ENCODE peak calls at places on chromosomes 2 and 18, in nine cellular contexts. O is body of pancreas, B is OCI-LY7, Z is IMR-90, F is mesendoderm, L is ovary, T is dorsolateral prefrontal cortex, Q is right lobe of liver, Y is endothelial cell of umbilical vein. A is an unnamed sample.

GRCh38 chr2:96175951-96176350 is 30.7 kb upstream of the DUSP2 start:
- DNase-seq in O (no peak), B (no peak), Z (peak; percentile 89), F (no peak), L (no peak), T (no peak), Q (no peak), Y (no peak), A (no peak)

GRCh38 chr18:76932026-76932819 is 109.9 kb downstream of the ZNF236 start:
- DNase-seq in O (peak; percentile 34), B (no peak), Z (peak; percentile 92), F (no peak), L (no peak), T (peak; percentile 68), Q (no peak), Y (peak; percentile 8), A (no peak)

GRCh38 chr18:79566841-79567370 is 112.7 kb upstream of the CTDP1 start:
- DNase-seq in O (no peak), B (no peak), Z (no peak), F (peak; percentile 89), L (no peak), T (peak; percentile 12), Q (no peak), Y (no peak), A (no peak)

GRCh38 chr2:7029291-7030059 is 112.3 kb downstream of the RNF144A start:
- DNase-seq in O (no peak), B (no peak), Z (no peak), F (no peak), L (no peak), T (no peak), Q (no peak), Y (no peak), A (no peak)

GRCh38 chr2:71846669-71847291 is 300.9 kb downstream of the CYP26B1 start:
- DNase-seq in O (no peak), B (no peak), Z (peak; percentile 18), F (no peak), L (no peak), T (no peak), Q (no peak), Y (peak; percentile 49), A (no peak)

GRCh38 chr2:166944909-166945308 is 56.6 kb downstream of the XIRP2 start:
- DNase-seq in O (no peak), B (no peak), Z (no peak), F (peak; percentile 26), L (no peak), T (no peak), Q (no peak), Y (no peak), A (no peak)

GRCh38 chr2:241110607-241111442 is 8.7 kb upstream of the MTERF4 start:
- DNase-seq in O (no peak), B (peak; percentile 14), Z (no peak), F (no peak), L (no peak), T (no peak), Q (no peak), Y (no peak), A (no peak)

GRCh38 chr18:14925281-14925709 is 177.3 kb downstream of the ANKRD30B start:
- DNase-seq in O (no peak), B (no peak), Z (no peak), F (no peak), L (no peak), T (no peak), Q (no peak), Y (no peak), A (no peak)

GRCh38 chr2:161990741-161991140 is 83.3 kb downstream of the DPP4 start:
- DNase-seq in O (no peak), B (no peak), Z (peak; percentile 96), F (peak; percentile 24), L (no peak), T (no peak), Q (no peak), Y (no peak), A (peak; percentile 2)

GRCh38 chr2:220460257-220460985 is 833.0 kb downstream of the SLC4A3 start:
- DNase-seq in O (no peak), B (peak; percentile 1), Z (peak; percentile 12), F (peak; percentile 61), L (no peak), T (no peak), Q (no peak), Y (no peak), A (peak; percentile 37)

GRCh38 chr18:50659091-50660003 is 99.5 kb downstream of the MAPK4 start:
- DNase-seq in O (no peak), B (no peak), Z (peak; percentile 5), F (peak; percentile 44), L (no peak), T (peak; percentile 59), Q (no peak), Y (no peak), A (peak; percentile 38)

GRCh38 chr2:207334309-207334630 is 168.5 kb upstream of the KLF7 start:
- DNase-seq in O (no peak), B (no peak), Z (no peak), F (no peak), L (no peak), T (no peak), Q (no peak), Y (no peak), A (no peak)

GRCh38 chr2:95185973-95186372 is 20.4 kb downstream of the ZNF2 start:
- DNase-seq in O (no peak), B (no peak), Z (no peak), F (no peak), L (no peak), T (no peak), Q (no peak), Y (no peak), A (no peak)

GRCh38 chr2:47950340-47951280 is 44.3 kb upstream of the FBXO11 start:
- DNase-seq in O (no peak), B (no peak), Z (no peak), F (no peak), L (no peak), T (no peak), Q (no peak), Y (no peak), A (peak; percentile 7)

DNA sequence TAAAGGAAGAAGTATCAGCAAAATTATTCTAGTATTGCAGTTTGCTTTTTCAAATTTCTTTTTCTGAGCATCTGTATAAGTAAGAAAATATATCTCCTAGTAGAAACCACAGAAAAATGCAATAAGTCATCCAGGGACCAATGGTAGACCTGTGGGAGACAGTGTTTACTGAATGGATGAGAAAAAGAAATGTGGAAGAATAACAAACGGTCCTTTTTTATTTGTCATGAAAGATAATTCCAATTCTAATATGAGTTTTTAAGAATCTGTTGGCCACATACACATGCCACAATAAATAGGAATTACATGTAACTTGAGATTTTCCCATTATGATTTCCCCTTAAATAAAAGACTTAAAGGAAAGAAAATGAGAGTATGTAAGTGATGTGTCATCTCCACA is 107.7 kb upstream of the RAB27B start:
- DNase-seq in O (no peak), B (no peak), Z (peak; percentile 69), F (no peak), L (no peak), T (no peak), Q (no peak), Y (no peak), A (no peak)
- H3K27ac ChIP-seq in O (no peak overlapping the region), B (no peak overlapping the region), Z (no peak overlapping the region), F (no peak overlapping the region), L (no peak overlapping the region), T (no peak overlapping the region), Q (no peak overlapping the region), Y (no peak overlapping the region), A (no peak overlapping the region)

GRCh38 chr2:238183846-238184245 is 19.6 kb downstream of the ILKAP start:
- DNase-seq in O (no peak), B (no peak), Z (peak; percentile 47), F (no peak), L (no peak), T (no peak), Q (no peak), Y (no peak), A (no peak)

GRCh38 chr2:238174701-238175100 is 15.9 kb downstream of the ERFE start:
- DNase-seq in O (no peak), B (no peak), Z (no peak), F (no peak), L (no peak), T (no peak), Q (no peak), Y (no peak), A (no peak)

GRCh38 chr2:238182362-238182761 is 21.1 kb downstream of the ILKAP start:
- DNase-seq in O (no peak), B (no peak), Z (no peak), F (no peak), L (no peak), T (no peak), Q (no peak), Y (no peak), A (no peak)

GRCh38 chr2:238176565-238176964 is 17.8 kb downstream of the ERFE start:
- DNase-seq in O (no peak), B (no peak), Z (peak; percentile 86), F (no peak), L (no peak), T (no peak), Q (no peak), Y (no peak), A (no peak)

GRCh38 chr2:238180554-238180953 is 21.8 kb downstream of the ERFE start:
- DNase-seq in O (no peak), B (no peak), Z (no peak), F (no peak), L (no peak), T (no peak), Q (no peak), Y (no peak), A (no peak)
- H3K27ac ChIP-seq in O (no peak overlapping the region), B (no peak overlapping the region), Z (no peak overlapping the region), F (no peak overlapping the region), L (no peak overlapping the region), T (no peak overlapping the region), Q (no peak overlapping the region), Y (no peak overlapping the region), A (no peak overlapping the region)

GRCh38 chr18:13617826-13618515 is 108.4 kb downstream of the FAM210A start:
- DNase-seq in O (no peak), B (peak; percentile 40), Z (no peak), F (no peak), L (no peak), T (no peak), Q (no peak), Y (no peak), A (no peak)

GRCh38 chr18:13615432-13615861 is 110.9 kb downstream of the FAM210A start:
- DNase-seq in O (no peak), B (peak; percentile 17), Z (no peak), F (no peak), L (no peak), T (no peak), Q (no peak), Y (no peak), A (peak; percentile 4)

GRCh38 chr18:13616041-13616440 is 110.3 kb downstream of the FAM210A start:
- DNase-seq in O (no peak), B (no peak), Z (no peak), F (no peak), L (no peak), T (no peak), Q (no peak), Y (no peak), A (no peak)

GRCh38 chr18:13614701-13615288 is 111.6 kb downstream of the FAM210A start:
- DNase-seq in O (peak; percentile 17), B (peak; percentile 67), Z (no peak), F (no peak), L (no peak), T (no peak), Q (no peak), Y (no peak), A (peak; percentile 74)

GRCh38 chr18:13616525-13617035 is 109.8 kb downstream of the FAM210A start:
- DNase-seq in O (no peak), B (peak; percentile 34), Z (no peak), F (no peak), L (no peak), T (no peak), Q (no peak), Y (no peak), A (no peak)
- H3K27ac ChIP-seq in O (no peak overlapping the region), B (peak overlapping the region; percentile 98), Z (no peak overlapping the region), F (no peak overlapping the region), L (no peak overlapping the region), T (peak overlapping the region; percentile 53), Q (no peak overlapping the region), Y (no peak overlapping the region), A (no peak overlapping the region)

GRCh38 chr18:21053127-21053526 is 58.5 kb downstream of the ROCK1 start:
- DNase-seq in O (no peak), B (no peak), Z (peak; percentile 90), F (no peak), L (no peak), T (no peak), Q (no peak), Y (no peak), A (no peak)
- H3K27ac ChIP-seq in O (no peak overlapping the region), B (no peak overlapping the region), Z (no peak overlapping the region), F (no peak overlapping the region), L (no peak overlapping the region), T (no peak overlapping the region), Q (no peak overlapping the region), Y (no peak overlapping the region), A (no peak overlapping the region)